ENCODE peak calls at places on chromosomes 3 and 15, in ten cellular contexts. U, S, Y, P, M, F, I, J, K and Z are unnamed samples.

GRCh38 chr3:4904801-4905695 is 74.2 kb upstream of the BHLHE40 start:
- DNase-seq in U (no peak), S (peak; percentile 39), Y (no peak), P (peak; percentile 57), M (no peak), F (peak; percentile 24), I (no peak), J (peak; percentile 30), K (no peak), Z (no peak)

GRCh38 chr3:140924097-140924873 is 17.4 kb upstream of the SLC25A36 start:
- DNase-seq in U (peak; percentile 62), S (no peak), Y (no peak), P (no peak), M (no peak), F (no peak), I (no peak), J (no peak), K (no peak), Z (no peak)

GRCh38 chr15:100041380-100041779 is 300.4 kb downstream of the ADAMTS17 start:
- DNase-seq in U (no peak), S (no peak), Y (no peak), P (no peak), M (no peak), F (no peak), I (no peak), J (no peak), K (no peak), Z (no peak)

GRCh38 chr15:83064859-83065258 is 2.2 kb downstream of the BTBD1 start:
- DNase-seq in U (no peak), S (no peak), Y (no peak), P (no peak), M (no peak), F (peak; percentile 37), I (no peak), J (no peak), K (no peak), Z (no peak)

GRCh38 chr15:48250640-48251076 is 44.6 kb downstream of the SLC12A1 start:
- DNase-seq in U (no peak), S (no peak), Y (no peak), P (peak; percentile 88), M (peak; percentile 58), F (peak; percentile 79), I (no peak), J (peak; percentile 79), K (peak; percentile 33), Z (peak; percentile 60)

GRCh38 chr3:169493512-169494141 is 169.9 kb downstream of the MECOM start:
- DNase-seq in U (no peak), S (no peak), Y (no peak), P (no peak), M (no peak), F (no peak), I (no peak), J (no peak), K (no peak), Z (no peak)

GRCh38 chr3:104588442-104588841 is 778.3 kb upstream of the ALCAM start:
- DNase-seq in U (no peak), S (no peak), Y (no peak), P (no peak), M (no peak), F (no peak), I (no peak), J (no peak), K (no peak), Z (no peak)

GRCh38 chr3:32819581-32820348 is 2.0 kb downstream of the TRIM71 start:
- DNase-seq in U (no peak), S (no peak), Y (no peak), P (no peak), M (no peak), F (no peak), I (no peak), J (no peak), K (no peak), Z (no peak)

GRCh38 chr15:24848050-24848449 is 106.7 kb upstream of the SNRPN start:
- DNase-seq in U (no peak), S (no peak), Y (no peak), P (peak; percentile 47), M (peak; percentile 63), F (peak; percentile 57), I (peak; percentile 34), J (peak; percentile 12), K (no peak), Z (peak; percentile 61)

GRCh38 chr3:168570404-168571173 is 474.9 kb upstream of the GOLIM4 start:
- DNase-seq in U (no peak), S (no peak), Y (no peak), P (no peak), M (no peak), F (peak; percentile 0), I (no peak), J (no peak), K (no peak), Z (no peak)

GRCh38 chr3:160448845-160449659 is 534 bp downstream of the TRIM59 start:
- DNase-seq in U (no peak), S (no peak), Y (no peak), P (peak; percentile 65), M (peak; percentile 37), F (peak; percentile 55), I (no peak), J (no peak), K (no peak), Z (no peak)

GRCh38 chr3:195102609-195103467 is 168.1 kb downstream of the XXYLT1 start:
- DNase-seq in U (no peak), S (peak; percentile 79), Y (no peak), P (peak; percentile 97), M (no peak), F (peak; percentile 98), I (no peak), J (peak; percentile 95), K (no peak), Z (no peak)

GRCh38 chr15:98177950-98178848 is 217.7 kb downstream of the ARRDC4 start:
- DNase-seq in U (no peak), S (peak; percentile 34), Y (peak; percentile 33), P (peak; percentile 66), M (peak; percentile 50), F (peak; percentile 29), I (peak; percentile 33), J (peak; percentile 65), K (peak; percentile 33), Z (peak; percentile 9)

DNA sequence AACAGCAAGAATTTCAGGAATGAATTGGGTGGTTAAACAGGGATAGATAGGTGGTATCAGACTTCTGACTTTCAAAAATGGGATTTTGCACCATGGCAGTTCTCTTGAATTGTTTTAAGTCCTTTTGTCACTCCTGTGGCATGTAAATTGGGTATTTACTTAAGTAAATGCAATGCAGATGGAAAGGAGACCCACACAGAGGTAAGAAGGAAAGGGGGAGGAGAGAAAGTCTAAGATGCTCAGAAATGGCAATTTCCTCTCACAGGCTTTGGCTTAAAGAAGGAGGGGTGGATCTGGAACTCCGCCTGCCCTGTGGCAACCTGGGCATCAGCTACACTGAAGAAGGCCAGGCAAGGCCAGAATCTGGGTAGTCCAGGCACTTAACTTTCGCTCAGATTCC is 197.1 kb upstream of the UBE2E1 start:
- DNase-seq in U (no peak), S (no peak), Y (no peak), P (no peak), M (no peak), F (no peak), I (no peak), J (no peak), K (no peak), Z (no peak)
- H3K27ac ChIP-seq in U (no peak overlapping the region), S (no peak overlapping the region), Y (no peak overlapping the region), P (no peak overlapping the region), M (no peak overlapping the region), F (no peak overlapping the region), I (no peak overlapping the region), J (no peak overlapping the region), K (no peak overlapping the region), Z (no peak overlapping the region)

GRCh38 chr3:37588761-37589160 is 272.9 kb upstream of the CTDSPL start:
- DNase-seq in U (no peak), S (no peak), Y (no peak), P (no peak), M (no peak), F (no peak), I (no peak), J (no peak), K (no peak), Z (no peak)
- H3K27ac ChIP-seq in U (no peak overlapping the region), S (no peak overlapping the region), Y (peak overlapping the region; percentile 24), P (no peak overlapping the region), M (no peak overlapping the region), F (no peak overlapping the region), I (no peak overlapping the region), J (no peak overlapping the region), K (no peak overlapping the region), Z (no peak overlapping the region)

DNA sequence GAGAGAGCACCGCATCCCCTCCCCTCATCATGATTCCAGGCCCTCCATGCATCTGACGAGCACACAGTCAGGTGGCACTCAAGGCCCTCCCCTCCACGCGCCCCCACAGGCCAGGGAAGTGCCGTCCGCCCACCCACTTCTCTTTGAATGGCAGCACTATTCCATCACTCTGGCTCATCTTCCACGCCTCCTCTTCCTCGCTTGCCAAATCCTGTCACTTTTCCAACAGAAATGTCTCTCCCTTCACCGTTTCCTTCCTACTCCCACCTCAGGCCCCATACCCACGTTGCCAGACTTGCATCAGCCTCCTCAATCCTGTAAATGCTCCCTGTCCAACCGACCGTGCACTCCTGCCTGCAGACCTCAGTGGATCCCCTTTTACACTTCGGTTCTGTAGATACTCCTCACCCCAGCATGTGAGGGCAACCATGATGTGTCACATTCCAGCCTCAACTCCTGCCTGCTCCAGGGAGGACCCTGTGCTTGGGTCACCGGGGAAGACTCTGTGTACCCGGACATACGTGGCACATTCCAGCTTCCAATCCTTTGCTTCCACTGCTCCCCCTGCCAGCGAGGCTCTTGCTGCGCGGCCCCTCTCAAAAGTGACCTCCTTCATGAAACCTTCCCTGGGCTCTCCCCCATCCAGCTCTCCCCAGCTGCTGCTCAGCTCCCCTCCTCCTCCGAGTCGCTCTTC is 29.6 kb downstream of the ADCY5 start:
- DNase-seq in U (no peak), S (no peak), Y (no peak), P (no peak), M (no peak), F (no peak), I (no peak), J (no peak), K (no peak), Z (no peak)
- H3K27ac ChIP-seq in U (peak overlapping the region; percentile 92), S (peak overlapping the region; percentile 23), Y (no peak overlapping the region), P (no peak overlapping the region), M (no peak overlapping the region), F (no peak overlapping the region), I (no peak overlapping the region), J (no peak overlapping the region), K (no peak overlapping the region), Z (no peak overlapping the region)

GRCh38 chr15:74201656-74202420 is 749 bp downstream of the STRA6 start:
- DNase-seq in U (no peak), S (no peak), Y (no peak), P (no peak), M (peak; percentile 65), F (no peak), I (no peak), J (peak; percentile 70), K (no peak), Z (no peak)

GRCh38 chr15:74200394-74200793 is 2.2 kb downstream of the STRA6 start:
- DNase-seq in U (no peak), S (peak; percentile 69), Y (no peak), P (peak; percentile 87), M (peak; percentile 35), F (peak; percentile 76), I (no peak), J (peak; percentile 85), K (no peak), Z (no peak)

GRCh38 chr15:74200871-74201419 is 1.6 kb downstream of the STRA6 start:
- DNase-seq in U (no peak), S (peak; percentile 66), Y (no peak), P (peak; percentile 63), M (peak; percentile 56), F (peak; percentile 52), I (no peak), J (peak; percentile 29), K (no peak), Z (no peak)

GRCh38 chr15:74197176-74197965 is 5.2 kb downstream of the STRA6 start:
- DNase-seq in U (no peak), S (no peak), Y (no peak), P (no peak), M (no peak), F (no peak), I (no peak), J (no peak), K (no peak), Z (no peak)

GRCh38 chr15:74199293-74199645 is 3.3 kb downstream of the STRA6 start:
- DNase-seq in U (no peak), S (no peak), Y (no peak), P (no peak), M (no peak), F (no peak), I (no peak), J (no peak), K (no peak), Z (no peak)
- H3K27ac ChIP-seq in U (no peak overlapping the region), S (no peak overlapping the region), Y (no peak overlapping the region), P (no peak overlapping the region), M (no peak overlapping the region), F (no peak overlapping the region), I (no peak overlapping the region), J (no peak overlapping the region), K (no peak overlapping the region), Z (no peak overlapping the region)